ENCODE peak calls at places on chromosome 11, in six cellular contexts. One of them, this sample, is unnamed.

GRCh38 chr11:72848846-72849466 is 34.7 kb downstream of the ATG16L2 start:
- DNase-seq in left ventricle myocardium inferior: no peak
- DNase-seq in stimulated activated CD8-positive, alpha-beta memory T cell treated with anti-CD3 and anti-CD28 coated beads, Interleukin-7, amount 100 ng/mL, for 48 hours: no peak
- DNase-seq in M059J: peak
- DNase-seq in transverse colon: no peak
- DNase-seq in tibial nerve: no peak
- DNase-seq in this sample: peak

GRCh38 chr11:104361975-104362374 is 198.0 kb upstream of the PDGFD start:
- DNase-seq in transverse colon: no peak
- DNase-seq in M059J: no peak
- DNase-seq in left ventricle myocardium inferior: no peak
- DNase-seq in tibial nerve: no peak
- DNase-seq in stimulated activated CD8-positive, alpha-beta memory T cell treated with anti-CD3 and anti-CD28 coated beads, Interleukin-7, amount 100 ng/mL, for 48 hours: no peak
- DNase-seq in this sample: no peak

GRCh38 chr11:44760477-44760872 is 33.7 kb downstream of the TSPAN18 start:
- DNase-seq in M059J: no peak
- DNase-seq in left ventricle myocardium inferior: no peak
- DNase-seq in tibial nerve: no peak
- DNase-seq in stimulated activated CD8-positive, alpha-beta memory T cell treated with anti-CD3 and anti-CD28 coated beads, Interleukin-7, amount 100 ng/mL, for 48 hours: no peak
- DNase-seq in transverse colon: no peak
- DNase-seq in this sample: no peak

GRCh38 chr11:123434911-123435310 is 4.8 kb downstream of the GRAMD1B start:
- DNase-seq in transverse colon: no peak
- DNase-seq in M059J: no peak
- DNase-seq in left ventricle myocardium inferior: no peak
- DNase-seq in stimulated activated CD8-positive, alpha-beta memory T cell treated with anti-CD3 and anti-CD28 coated beads, Interleukin-7, amount 100 ng/mL, for 48 hours: no peak
- DNase-seq in tibial nerve: no peak
- DNase-seq in this sample: no peak

GRCh38 chr11:46801694-46802093 is 44.4 kb downstream of the CKAP5 start:
- DNase-seq in tibial nerve: no peak
- DNase-seq in stimulated activated CD8-positive, alpha-beta memory T cell treated with anti-CD3 and anti-CD28 coated beads, Interleukin-7, amount 100 ng/mL, for 48 hours: no peak
- DNase-seq in M059J: no peak
- DNase-seq in left ventricle myocardium inferior: no peak
- DNase-seq in transverse colon: no peak
- DNase-seq in this sample: no peak

GRCh38 chr11:114135737-114136151 is 76.2 kb downstream of the ZBTB16 start:
- DNase-seq in tibial nerve: no peak
- DNase-seq in transverse colon: no peak
- DNase-seq in stimulated activated CD8-positive, alpha-beta memory T cell treated with anti-CD3 and anti-CD28 coated beads, Interleukin-7, amount 100 ng/mL, for 48 hours: no peak
- DNase-seq in M059J: peak
- DNase-seq in left ventricle myocardium inferior: no peak
- DNase-seq in this sample: no peak

GRCh38 chr11:1840780-1841480 is 2.1 kb downstream of the TNNI2 start:
- DNase-seq in transverse colon: no peak
- DNase-seq in tibial nerve: no peak
- DNase-seq in left ventricle myocardium inferior: peak
- DNase-seq in M059J: no peak
- DNase-seq in stimulated activated CD8-positive, alpha-beta memory T cell treated with anti-CD3 and anti-CD28 coated beads, Interleukin-7, amount 100 ng/mL, for 48 hours: no peak
- DNase-seq in this sample: peak

GRCh38 chr11:129960216-129961214 is 42.1 kb downstream of the PRDM10 start:
- DNase-seq in M059J: peak
- DNase-seq in stimulated activated CD8-positive, alpha-beta memory T cell treated with anti-CD3 and anti-CD28 coated beads, Interleukin-7, amount 100 ng/mL, for 48 hours: no peak
- DNase-seq in transverse colon: no peak
- DNase-seq in left ventricle myocardium inferior: no peak
- DNase-seq in tibial nerve: no peak
- DNase-seq in this sample: no peak

GRCh38 chr11:110173775-110174644 is 80.8 kb downstream of the ZC3H12C start:
- DNase-seq in stimulated activated CD8-positive, alpha-beta memory T cell treated with anti-CD3 and anti-CD28 coated beads, Interleukin-7, amount 100 ng/mL, for 48 hours: peak
- DNase-seq in M059J: peak
- DNase-seq in left ventricle myocardium inferior: peak
- DNase-seq in transverse colon: peak
- DNase-seq in tibial nerve: peak
- DNase-seq in this sample: peak

GRCh38 chr11:47337229-47337924 is 15.1 kb downstream of the MYBPC3 start:
- DNase-seq in left ventricle myocardium inferior: no peak
- DNase-seq in tibial nerve: no peak
- DNase-seq in stimulated activated CD8-positive, alpha-beta memory T cell treated with anti-CD3 and anti-CD28 coated beads, Interleukin-7, amount 100 ng/mL, for 48 hours: no peak
- DNase-seq in transverse colon: no peak
- DNase-seq in M059J: no peak
- DNase-seq in this sample: no peak

GRCh38 chr11:106087815-106088435 is 10.5 kb downstream of the AASDHPPT start:
- DNase-seq in tibial nerve: peak
- DNase-seq in left ventricle myocardium inferior: peak
- DNase-seq in stimulated activated CD8-positive, alpha-beta memory T cell treated with anti-CD3 and anti-CD28 coated beads, Interleukin-7, amount 100 ng/mL, for 48 hours: no peak
- DNase-seq in M059J: peak
- DNase-seq in transverse colon: peak
- DNase-seq in this sample: peak

GRCh38 chr11:62771144-62772021 is at the start of gene TAF6L:
- DNase-seq in stimulated activated CD8-positive, alpha-beta memory T cell treated with anti-CD3 and anti-CD28 coated beads, Interleukin-7, amount 100 ng/mL, for 48 hours: peak
- DNase-seq in M059J: peak
- DNase-seq in tibial nerve: peak
- DNase-seq in left ventricle myocardium inferior: peak
- DNase-seq in transverse colon: peak
- DNase-seq in this sample: peak

GRCh38 chr11:75779960-75780359 is 11.4 kb downstream of the DGAT2 start:
- DNase-seq in left ventricle myocardium inferior: no peak
- DNase-seq in stimulated activated CD8-positive, alpha-beta memory T cell treated with anti-CD3 and anti-CD28 coated beads, Interleukin-7, amount 100 ng/mL, for 48 hours: no peak
- DNase-seq in M059J: no peak
- DNase-seq in tibial nerve: no peak
- DNase-seq in transverse colon: no peak
- DNase-seq in this sample: no peak

GRCh38 chr11:19441288-19441687 is 200.5 kb upstream of the E2F8 start:
- DNase-seq in M059J: no peak
- DNase-seq in stimulated activated CD8-positive, alpha-beta memory T cell treated with anti-CD3 and anti-CD28 coated beads, Interleukin-7, amount 100 ng/mL, for 48 hours: peak
- DNase-seq in transverse colon: no peak
- DNase-seq in tibial nerve: no peak
- DNase-seq in left ventricle myocardium inferior: no peak
- DNase-seq in this sample: no peak

GRCh38 chr11:112213753-112214152 is 12.5 kb upstream of the PTS start:
- DNase-seq in tibial nerve: no peak
- DNase-seq in transverse colon: no peak
- DNase-seq in M059J: no peak
- DNase-seq in left ventricle myocardium inferior: no peak
- DNase-seq in stimulated activated CD8-positive, alpha-beta memory T cell treated with anti-CD3 and anti-CD28 coated beads, Interleukin-7, amount 100 ng/mL, for 48 hours: no peak
- DNase-seq in this sample: no peak

GRCh38 chr11:4090258-4090657 is 4.3 kb upstream of the RRM1 start:
- DNase-seq in M059J: no peak
- DNase-seq in transverse colon: no peak
- DNase-seq in left ventricle myocardium inferior: no peak
- DNase-seq in stimulated activated CD8-positive, alpha-beta memory T cell treated with anti-CD3 and anti-CD28 coated beads, Interleukin-7, amount 100 ng/mL, for 48 hours: no peak
- DNase-seq in tibial nerve: no peak
- DNase-seq in this sample: no peak